ENCODE peak calls at places on chromosomes 4 and X, in five cellular contexts. R is CD8-positive, alpha-beta T cell; J is lower leg skin; N is endothelial cell; M is fibroblast of pulmonary artery. O is an unnamed sample.

GRCh38 chrX:135974279-135974856 is 580 bp upstream of the MMGT1 start:
- DNase-seq in R (peak; percentile 76), J (peak; percentile 92), N (no peak), M (peak; percentile 73), O (peak; percentile 36)

GRCh38 chr4:7398104-7398423 is 36.7 kb downstream of the PSAPL1 start:
- DNase-seq in R (no peak), J (peak; percentile 70), N (no peak), M (peak; percentile 3), O (no peak)

GRCh38 chrX:48770296-48770695 is 8.7 kb downstream of the GLOD5 start:
- DNase-seq in R (no peak), J (no peak), N (no peak), M (no peak), O (no peak)

GRCh38 chr4:146407669-146408084 is 114.1 kb downstream of the SLC10A7 start:
- DNase-seq in R (no peak), J (no peak), N (no peak), M (peak; percentile 45), O (no peak)

GRCh38 chr4:53326535-53326934 is 39.3 kb downstream of the SCFD2 start:
- DNase-seq in R (no peak), J (no peak), N (no peak), M (no peak), O (no peak)

GRCh38 chr4:83267121-83267834 is 17.3 kb downstream of the COQ2 start:
- DNase-seq in R (no peak), J (no peak), N (no peak), M (peak; percentile 90), O (no peak)

GRCh38 chr4:62548765-62549164 is 1348.6 kb downstream of the ADGRL3 start:
- DNase-seq in R (no peak), J (no peak), N (no peak), M (no peak), O (no peak)

GRCh38 chr4:2412534-2412884 is 5.9 kb downstream of the ZFYVE28 start:
- DNase-seq in R (peak; percentile 84), J (no peak), N (no peak), M (no peak), O (no peak)

GRCh38 chr4:73735231-73735630 is 5.1 kb upstream of the CXCL8 start:
- DNase-seq in R (no peak), J (no peak), N (no peak), M (peak; percentile 76), O (no peak)

GRCh38 chr4:42640613-42641012 is 16.3 kb downstream of the ATP8A1 start:
- DNase-seq in R (no peak), J (no peak), N (no peak), M (no peak), O (no peak)

DNA sequence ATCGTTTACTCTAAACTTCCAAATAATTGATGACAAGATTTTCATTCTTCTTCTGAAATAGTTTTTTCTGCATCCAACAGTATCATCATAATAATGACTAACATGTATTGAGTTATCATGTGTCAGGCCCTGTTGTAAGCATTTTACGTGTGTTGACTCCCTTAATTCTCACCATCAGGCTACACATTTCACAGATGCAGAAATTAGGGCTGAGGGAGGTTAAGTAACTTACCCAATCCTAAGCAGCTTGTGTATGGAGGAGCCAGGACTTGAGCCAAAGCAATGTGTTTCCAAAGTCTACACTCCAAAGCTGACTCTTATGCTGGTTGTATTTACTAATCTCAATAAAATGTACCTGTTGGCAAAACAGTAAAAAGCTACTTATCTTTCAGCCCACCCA is 11.2 kb upstream of the KDR start:
- DNase-seq in R (no peak), J (no peak), N (no peak), M (no peak), O (no peak)
- TF ChIP-seq CTCF in R (no peak), J (no peak), N (no peak), M (no peak), O (no peak)

DNA sequence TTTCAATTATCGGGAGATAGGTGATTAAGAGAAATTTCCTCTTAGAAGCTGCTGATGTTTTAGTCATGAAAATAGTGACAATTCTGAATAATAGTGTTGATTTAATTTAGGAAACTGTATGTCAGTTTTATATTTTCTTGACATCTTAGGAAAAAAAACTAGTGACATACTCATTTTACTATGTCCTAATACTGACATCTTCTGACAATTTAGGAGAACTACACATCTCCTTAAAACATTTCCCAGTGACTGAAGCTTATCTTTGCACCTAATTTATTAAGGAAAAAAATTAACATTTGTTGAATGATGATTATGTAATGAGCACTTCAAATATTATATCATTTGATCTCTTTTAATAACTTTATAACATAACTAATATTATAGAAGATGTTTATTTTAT is 42.0 kb upstream of the RBMXL3 start:
- DNase-seq in R (no peak), J (no peak), N (no peak), M (peak; percentile 45), O (no peak)
- TF ChIP-seq CTCF in R (no peak), J (no peak), N (peak; percentile 45), M (peak; percentile 33), O (no peak)

GRCh38 chr4:8553216-8553615 is 27.0 kb upstream of the GPR78 start:
- DNase-seq in R (no peak), J (peak; percentile 64), N (no peak), M (no peak), O (no peak)

GRCh38 chr4:8552024-8552423 is 28.2 kb upstream of the GPR78 start:
- DNase-seq in R (no peak), J (peak; percentile 42), N (no peak), M (no peak), O (no peak)

GRCh38 chr4:8554555-8555100 is 25.6 kb upstream of the GPR78 start:
- DNase-seq in R (no peak), J (no peak), N (no peak), M (no peak), O (no peak)

GRCh38 chr4:8553958-8554357 is 26.2 kb upstream of the GPR78 start:
- DNase-seq in R (no peak), J (peak; percentile 57), N (no peak), M (no peak), O (no peak)

DNA sequence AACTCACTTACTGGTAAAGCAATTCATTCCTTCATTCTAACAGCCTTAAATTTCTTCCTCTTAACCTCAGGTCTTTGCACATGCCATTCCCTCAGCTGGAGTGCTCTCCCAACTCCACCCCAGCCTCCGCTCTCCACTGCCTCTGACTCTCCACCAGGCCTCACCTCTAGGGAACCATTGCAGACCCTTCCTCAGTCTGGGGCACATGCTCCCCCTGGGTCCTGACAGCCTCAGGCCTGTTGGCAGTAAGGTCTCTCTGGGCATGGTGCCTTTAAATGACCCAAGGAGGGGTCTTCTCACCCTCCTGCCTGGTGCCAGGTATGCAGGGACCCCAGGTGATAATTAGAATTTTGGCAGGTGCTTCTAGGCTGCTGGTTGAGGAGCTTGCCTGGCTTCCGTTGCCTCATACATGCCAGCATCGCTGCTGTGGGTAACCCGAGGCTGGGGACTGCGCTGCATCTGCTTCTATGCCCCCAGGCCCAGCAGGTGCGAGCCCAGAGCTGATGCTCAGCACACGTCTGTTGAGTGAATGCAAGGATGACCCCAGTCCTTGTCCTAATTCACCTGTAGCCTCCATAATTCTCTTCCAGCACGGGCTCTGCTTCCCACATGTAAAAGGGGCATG is 27.5 kb upstream of the GPR78 start:
- DNase-seq in R (no peak), J (peak; percentile 56), N (no peak), M (no peak), O (no peak)
- TF ChIP-seq CTCF in R (no peak), J (no peak), N (no peak), M (no peak), O (no peak)

GRCh38 chr4:112523764-112524505 is 8.0 kb upstream of the NEUROG2 start:
- DNase-seq in R (peak; percentile 72), J (no peak), N (peak; percentile 90), M (peak; percentile 35), O (peak; percentile 79)

GRCh38 chr4:112522389-112522788 is 6.4 kb upstream of the NEUROG2 start:
- DNase-seq in R (no peak), J (no peak), N (no peak), M (no peak), O (no peak)

GRCh38 chr4:112521123-112522116 is 5.4 kb upstream of the NEUROG2 start:
- DNase-seq in R (no peak), J (peak; percentile 69), N (no peak), M (no peak), O (peak; percentile 25)

GRCh38 chr4:112520598-112521122 is 4.7 kb upstream of the NEUROG2 start:
- DNase-seq in R (no peak), J (no peak), N (no peak), M (no peak), O (no peak)

GRCh38 chr4:112523008-112523440 is 7.0 kb upstream of the NEUROG2 start:
- DNase-seq in R (peak; percentile 46), J (no peak), N (peak; percentile 77), M (peak; percentile 34), O (peak; percentile 43)
- TF ChIP-seq CTCF in R (no peak), J (no peak), N (no peak), M (no peak), O (no peak)